ENCODE peak calls at places on chromosomes 11 and 22, in nine cellular contexts. One of them, this sample, is unnamed.
A peak's percentile ranks its signal among the peaks of the same experiment; 100 is the strongest.

GRCh38 chr11:104337273-104337672 is 173.3 kb upstream of the PDGFD start:
- DNase-seq in dorsolateral prefrontal cortex: no peak
- DNase-seq in H7: no peak
- DNase-seq in NB4: no peak
- DNase-seq in IMR-90: no peak
- DNase-seq in neural progenitor cell: no peak
- DNase-seq in HL-60: no peak
- DNase-seq in astrocyte of the spinal cord: no peak
- DNase-seq in body of pancreas: no peak
- DNase-seq in this sample: no peak

GRCh38 chr22:32020117-32020516 is 22.9 kb upstream of the SLC5A1 start:
- DNase-seq in dorsolateral prefrontal cortex: no peak
- DNase-seq in H7: no peak
- DNase-seq in NB4: peak; percentile 67
- DNase-seq in IMR-90: peak; percentile 81
- DNase-seq in neural progenitor cell: no peak
- DNase-seq in HL-60: no peak
- DNase-seq in astrocyte of the spinal cord: peak; percentile 82
- DNase-seq in body of pancreas: no peak
- DNase-seq in this sample: no peak

GRCh38 chr22:48494968-48495750 is 1332.5 kb downstream of the BRD1 start:
- DNase-seq in dorsolateral prefrontal cortex: no peak
- DNase-seq in H7: peak; percentile 37
- DNase-seq in NB4: no peak
- DNase-seq in IMR-90: no peak
- DNase-seq in neural progenitor cell: no peak
- DNase-seq in HL-60: no peak
- DNase-seq in astrocyte of the spinal cord: no peak
- DNase-seq in body of pancreas: no peak
- DNase-seq in this sample: no peak

GRCh38 chr22:39556970-39557811 is 13.4 kb upstream of the CACNA1I start:
- DNase-seq in dorsolateral prefrontal cortex: peak; percentile 68
- DNase-seq in H7: peak; percentile 88
- DNase-seq in NB4: no peak
- DNase-seq in IMR-90: peak; percentile 7
- DNase-seq in neural progenitor cell: peak; percentile 75
- DNase-seq in HL-60: no peak
- DNase-seq in astrocyte of the spinal cord: no peak
- DNase-seq in body of pancreas: no peak
- DNase-seq in this sample: no peak

GRCh38 chr22:37739000-37739399 is 42.2 kb downstream of the TRIOBP start:
- DNase-seq in dorsolateral prefrontal cortex: no peak
- DNase-seq in H7: no peak
- DNase-seq in NB4: peak; percentile 84
- DNase-seq in IMR-90: peak; percentile 87
- DNase-seq in neural progenitor cell: no peak
- DNase-seq in HL-60: no peak
- DNase-seq in astrocyte of the spinal cord: no peak
- DNase-seq in body of pancreas: no peak
- DNase-seq in this sample: no peak

GRCh38 chr11:47136921-47137320 is 39.8 kb downstream of the ARFGAP2 start:
- DNase-seq in dorsolateral prefrontal cortex: no peak
- DNase-seq in H7: no peak
- DNase-seq in NB4: no peak
- DNase-seq in IMR-90: no peak
- DNase-seq in neural progenitor cell: no peak
- DNase-seq in HL-60: no peak
- DNase-seq in astrocyte of the spinal cord: no peak
- DNase-seq in body of pancreas: no peak
- DNase-seq in this sample: no peak

GRCh38 chr11:39442177-39442576 is 2017.3 kb downstream of the LRRC4C start:
- DNase-seq in dorsolateral prefrontal cortex: no peak
- DNase-seq in H7: no peak
- DNase-seq in NB4: no peak
- DNase-seq in IMR-90: no peak
- DNase-seq in neural progenitor cell: no peak
- DNase-seq in HL-60: no peak
- DNase-seq in astrocyte of the spinal cord: no peak
- DNase-seq in body of pancreas: no peak
- DNase-seq in this sample: no peak

GRCh38 chr11:73554677-73555320 is 43.1 kb downstream of the FAM168A start:
- DNase-seq in dorsolateral prefrontal cortex: no peak
- DNase-seq in H7: no peak
- DNase-seq in NB4: no peak
- DNase-seq in IMR-90: no peak
- DNase-seq in neural progenitor cell: no peak
- DNase-seq in HL-60: no peak
- DNase-seq in astrocyte of the spinal cord: no peak
- DNase-seq in body of pancreas: no peak
- DNase-seq in this sample: no peak

GRCh38 chr11:83027794-83028193 is 43.9 kb downstream of the RAB30 start:
- DNase-seq in dorsolateral prefrontal cortex: no peak
- DNase-seq in H7: no peak
- DNase-seq in NB4: no peak
- DNase-seq in IMR-90: no peak
- DNase-seq in neural progenitor cell: no peak
- DNase-seq in HL-60: no peak
- DNase-seq in astrocyte of the spinal cord: no peak
- DNase-seq in body of pancreas: no peak
- DNase-seq in this sample: no peak

GRCh38 chr11:38952698-38953097 is 2354.7 kb upstream of the RAG2 start:
- DNase-seq in dorsolateral prefrontal cortex: no peak
- DNase-seq in H7: no peak
- DNase-seq in NB4: no peak
- DNase-seq in IMR-90: no peak
- DNase-seq in neural progenitor cell: no peak
- DNase-seq in HL-60: no peak
- DNase-seq in astrocyte of the spinal cord: no peak
- DNase-seq in body of pancreas: no peak
- DNase-seq in this sample: no peak

GRCh38 chr11:119673389-119674336 is 55.3 kb downstream of the NECTIN1 start:
- DNase-seq in dorsolateral prefrontal cortex: no peak
- DNase-seq in H7: no peak
- DNase-seq in NB4: peak; percentile 88
- DNase-seq in IMR-90: no peak
- DNase-seq in neural progenitor cell: no peak
- DNase-seq in HL-60: peak; percentile 82
- DNase-seq in astrocyte of the spinal cord: no peak
- DNase-seq in body of pancreas: no peak
- DNase-seq in this sample: peak; percentile 91

GRCh38 chr11:58006940-58007339 is 16.7 kb upstream of the OR9Q1 start:
- DNase-seq in dorsolateral prefrontal cortex: no peak
- DNase-seq in H7: no peak
- DNase-seq in NB4: no peak
- DNase-seq in IMR-90: peak; percentile 78
- DNase-seq in neural progenitor cell: no peak
- DNase-seq in HL-60: no peak
- DNase-seq in astrocyte of the spinal cord: no peak
- DNase-seq in body of pancreas: no peak
- DNase-seq in this sample: no peak

GRCh38 chr22:31179345-31179744 is 19.4 kb downstream of the RNF185 start:
- DNase-seq in dorsolateral prefrontal cortex: no peak
- DNase-seq in H7: no peak
- DNase-seq in NB4: no peak
- DNase-seq in IMR-90: peak; percentile 23
- DNase-seq in neural progenitor cell: no peak
- DNase-seq in HL-60: no peak
- DNase-seq in astrocyte of the spinal cord: peak; percentile 19
- DNase-seq in body of pancreas: no peak
- DNase-seq in this sample: no peak

GRCh38 chr22:49218142-49218541 is 609.5 kb downstream of the BRD1 start:
- DNase-seq in dorsolateral prefrontal cortex: no peak
- DNase-seq in H7: peak; percentile 23
- DNase-seq in NB4: no peak
- DNase-seq in IMR-90: no peak
- DNase-seq in neural progenitor cell: no peak
- DNase-seq in HL-60: no peak
- DNase-seq in astrocyte of the spinal cord: no peak
- DNase-seq in body of pancreas: no peak
- DNase-seq in this sample: no peak

GRCh38 chr22:35457729-35458546 is 58.0 kb downstream of the MCM5 start:
- DNase-seq in dorsolateral prefrontal cortex: no peak
- DNase-seq in H7: no peak
- DNase-seq in NB4: no peak
- DNase-seq in IMR-90: peak; percentile 34
- DNase-seq in neural progenitor cell: no peak
- DNase-seq in HL-60: no peak
- DNase-seq in astrocyte of the spinal cord: no peak
- DNase-seq in body of pancreas: no peak
- DNase-seq in this sample: no peak

GRCh38 chr22:30266445-30267381 is at the start of gene OSM:
- DNase-seq in dorsolateral prefrontal cortex: no peak
- DNase-seq in H7: no peak
- DNase-seq in NB4: peak; percentile 92
- DNase-seq in IMR-90: no peak
- DNase-seq in neural progenitor cell: no peak
- DNase-seq in HL-60: peak; percentile 75
- DNase-seq in astrocyte of the spinal cord: no peak
- DNase-seq in body of pancreas: no peak
- DNase-seq in this sample: peak; percentile 69

GRCh38 chr11:68040121-68040956 is 1.5 kb downstream of the TCIRG1 start:
- DNase-seq in dorsolateral prefrontal cortex: no peak
- DNase-seq in H7: peak; percentile 91
- DNase-seq in NB4: peak; percentile 94
- DNase-seq in IMR-90: peak; percentile 73
- DNase-seq in neural progenitor cell: peak; percentile 45
- DNase-seq in HL-60: peak; percentile 80
- DNase-seq in astrocyte of the spinal cord: peak; percentile 69
- DNase-seq in body of pancreas: peak; percentile 67
- DNase-seq in this sample: peak; percentile 79

GRCh38 chr11:73453562-73453961 is 77.4 kb downstream of the RELT start:
- DNase-seq in dorsolateral prefrontal cortex: no peak
- DNase-seq in H7: no peak
- DNase-seq in NB4: peak; percentile 23
- DNase-seq in IMR-90: peak; percentile 39
- DNase-seq in neural progenitor cell: no peak
- DNase-seq in HL-60: no peak
- DNase-seq in astrocyte of the spinal cord: no peak
- DNase-seq in body of pancreas: no peak
- DNase-seq in this sample: no peak

GRCh38 chr11:58133329-58134076 is 8.2 kb upstream of the OR9I1 start:
- DNase-seq in dorsolateral prefrontal cortex: no peak
- DNase-seq in H7: no peak
- DNase-seq in NB4: no peak
- DNase-seq in IMR-90: no peak
- DNase-seq in neural progenitor cell: no peak
- DNase-seq in HL-60: no peak
- DNase-seq in astrocyte of the spinal cord: no peak
- DNase-seq in body of pancreas: no peak
- DNase-seq in this sample: no peak

GRCh38 chr11:18347471-18348125 is 25.2 kb downstream of the GTF2H1 start:
- DNase-seq in dorsolateral prefrontal cortex: no peak
- DNase-seq in H7: no peak
- DNase-seq in NB4: no peak
- DNase-seq in IMR-90: peak; percentile 92
- DNase-seq in neural progenitor cell: no peak
- DNase-seq in HL-60: no peak
- DNase-seq in astrocyte of the spinal cord: peak; percentile 74
- DNase-seq in body of pancreas: no peak
- DNase-seq in this sample: no peak

GRCh38 chr22:27270818-27271510 is 530.6 kb downstream of the MN1 start:
- DNase-seq in dorsolateral prefrontal cortex: peak; percentile 75
- DNase-seq in H7: peak; percentile 43
- DNase-seq in NB4: no peak
- DNase-seq in IMR-90: no peak
- DNase-seq in neural progenitor cell: peak; percentile 27
- DNase-seq in HL-60: no peak
- DNase-seq in astrocyte of the spinal cord: no peak
- DNase-seq in body of pancreas: no peak
- DNase-seq in this sample: no peak

GRCh38 chr11:35151896-35152295 is 12.9 kb downstream of the CD44 start:
- DNase-seq in dorsolateral prefrontal cortex: no peak
- DNase-seq in H7: no peak
- DNase-seq in NB4: no peak
- DNase-seq in IMR-90: no peak
- DNase-seq in neural progenitor cell: peak; percentile 14
- DNase-seq in HL-60: no peak
- DNase-seq in astrocyte of the spinal cord: no peak
- DNase-seq in body of pancreas: no peak
- DNase-seq in this sample: no peak

GRCh38 chr11:64255135-64256128 is 4.1 kb downstream of the PLCB3 start:
- DNase-seq in dorsolateral prefrontal cortex: no peak
- DNase-seq in H7: no peak
- DNase-seq in NB4: no peak
- DNase-seq in IMR-90: no peak
- DNase-seq in neural progenitor cell: no peak
- DNase-seq in HL-60: no peak
- DNase-seq in astrocyte of the spinal cord: no peak
- DNase-seq in body of pancreas: no peak
- DNase-seq in this sample: no peak
- H3K4me3 ChIP-seq in dorsolateral prefrontal cortex: no peak overlapping the region
- H3K4me3 ChIP-seq in H7: no peak overlapping the region
- H3K4me3 ChIP-seq in NB4: no peak overlapping the region
- H3K4me3 ChIP-seq in IMR-90: no peak overlapping the region
- H3K4me3 ChIP-seq in neural progenitor cell: no peak overlapping the region
- H3K4me3 ChIP-seq in HL-60: no peak overlapping the region
- H3K4me3 ChIP-seq in astrocyte of the spinal cord: no peak overlapping the region
- H3K4me3 ChIP-seq in body of pancreas: no peak overlapping the region
- H3K4me3 ChIP-seq in this sample: no peak overlapping the region

GRCh38 chr11:125455851-125456250 is 40.2 kb downstream of the FEZ1 start:
- DNase-seq in dorsolateral prefrontal cortex: no peak
- DNase-seq in H7: no peak
- DNase-seq in NB4: no peak
- DNase-seq in IMR-90: no peak
- DNase-seq in neural progenitor cell: no peak
- DNase-seq in HL-60: no peak
- DNase-seq in astrocyte of the spinal cord: no peak
- DNase-seq in body of pancreas: no peak
- DNase-seq in this sample: no peak
- H3K4me3 ChIP-seq in dorsolateral prefrontal cortex: no peak overlapping the region
- H3K4me3 ChIP-seq in H7: no peak overlapping the region
- H3K4me3 ChIP-seq in NB4: no peak overlapping the region
- H3K4me3 ChIP-seq in IMR-90: no peak overlapping the region
- H3K4me3 ChIP-seq in neural progenitor cell: no peak overlapping the region
- H3K4me3 ChIP-seq in HL-60: no peak overlapping the region
- H3K4me3 ChIP-seq in astrocyte of the spinal cord: no peak overlapping the region
- H3K4me3 ChIP-seq in body of pancreas: no peak overlapping the region
- H3K4me3 ChIP-seq in this sample: no peak overlapping the region

GRCh38 chr11:44840085-44840478 is 110.6 kb downstream of the TP53I11 start:
- DNase-seq in dorsolateral prefrontal cortex: no peak
- DNase-seq in H7: no peak
- DNase-seq in NB4: peak; percentile 55
- DNase-seq in IMR-90: no peak
- DNase-seq in neural progenitor cell: no peak
- DNase-seq in HL-60: no peak
- DNase-seq in astrocyte of the spinal cord: no peak
- DNase-seq in body of pancreas: no peak
- DNase-seq in this sample: no peak
- H3K4me3 ChIP-seq in dorsolateral prefrontal cortex: no peak overlapping the region
- H3K4me3 ChIP-seq in H7: no peak overlapping the region
- H3K4me3 ChIP-seq in NB4: no peak overlapping the region
- H3K4me3 ChIP-seq in IMR-90: no peak overlapping the region
- H3K4me3 ChIP-seq in neural progenitor cell: no peak overlapping the region
- H3K4me3 ChIP-seq in HL-60: no peak overlapping the region
- H3K4me3 ChIP-seq in astrocyte of the spinal cord: no peak overlapping the region
- H3K4me3 ChIP-seq in body of pancreas: no peak overlapping the region
- H3K4me3 ChIP-seq in this sample: no peak overlapping the region

DNA sequence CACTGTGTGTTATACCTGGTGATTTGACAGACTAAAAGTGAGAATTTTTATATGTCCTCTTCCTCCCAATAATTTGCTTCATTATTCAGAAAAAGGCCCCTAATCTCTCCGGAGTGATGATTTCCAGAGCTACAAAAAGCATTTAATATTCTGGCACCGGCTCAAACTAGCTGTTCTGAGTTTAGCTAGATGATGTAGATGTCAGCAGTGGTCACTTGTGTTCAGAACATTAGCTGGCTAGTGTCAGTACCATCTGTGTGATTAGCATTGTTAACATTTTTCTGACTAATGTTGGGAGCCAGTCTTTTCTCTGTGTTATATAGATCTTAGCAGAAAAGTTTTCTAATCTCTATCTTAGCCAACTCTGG is 68.7 kb upstream of the RRM1 start:
- DNase-seq in dorsolateral prefrontal cortex: no peak
- DNase-seq in H7: no peak
- DNase-seq in NB4: no peak
- DNase-seq in IMR-90: peak; percentile 10
- DNase-seq in neural progenitor cell: no peak
- DNase-seq in HL-60: no peak
- DNase-seq in astrocyte of the spinal cord: no peak
- DNase-seq in body of pancreas: no peak
- DNase-seq in this sample: no peak
- H3K4me3 ChIP-seq in dorsolateral prefrontal cortex: no peak overlapping the region
- H3K4me3 ChIP-seq in H7: no peak overlapping the region
- H3K4me3 ChIP-seq in NB4: no peak overlapping the region
- H3K4me3 ChIP-seq in IMR-90: no peak overlapping the region
- H3K4me3 ChIP-seq in neural progenitor cell: no peak overlapping the region
- H3K4me3 ChIP-seq in HL-60: no peak overlapping the region
- H3K4me3 ChIP-seq in astrocyte of the spinal cord: no peak overlapping the region
- H3K4me3 ChIP-seq in body of pancreas: no peak overlapping the region
- H3K4me3 ChIP-seq in this sample: no peak overlapping the region

This sample was measured in GM12865.